ENCODE peak calls at places on chromosomes 2 and 18, in seven cellular contexts. A is NCI-H1436; H is activated CD8-positive, alpha-beta memory T cell treated with anti-CD3 and anti-CD28 coated beads for 24 hours; K is IMR-90; V is RKO; M is OCI-M1; X is naive thymus-derived CD4-positive, alpha-beta T cell. E is an unnamed sample.

GRCh38 chr18:80033181-80034067 is 810 bp upstream of the RBFA start:
- DNase-seq in K (peak), X (peak), A (no peak), H (peak), M (no peak), V (peak), E (peak)

GRCh38 chr18:77705301-77705700 is 455.7 kb downstream of the GALR1 start:
- DNase-seq in M (no peak), A (no peak), H (no peak), X (no peak), V (no peak), K (no peak), E (no peak)

GRCh38 chr2:238502088-238502810 is 75.5 kb downstream of the ASB1 start:
- DNase-seq in V (no peak), X (no peak), M (no peak), A (no peak), H (no peak), K (no peak), E (no peak)

GRCh38 chr2:174784316-174784715 is 20.0 kb upstream of the CHRNA1 start:
- DNase-seq in V (no peak), M (no peak), K (no peak), X (no peak), A (no peak), H (no peak), E (peak)

GRCh38 chr2:20135631-20136050 is 84.2 kb upstream of the LAPTM4A start:
- DNase-seq in X (no peak), K (peak), H (no peak), V (peak), A (peak), M (peak), E (peak)

GRCh38 chr2:6069354-6069753 is 377.2 kb downstream of the SOX11 start:
- DNase-seq in A (peak), K (peak), V (no peak), X (no peak), H (no peak), M (no peak), E (peak)

GRCh38 chr2:56191617-56192016 is 7.8 kb downstream of the CCDC85A start:
- DNase-seq in M (peak), H (no peak), V (peak), A (peak), K (peak), X (no peak), E (peak)

GRCh38 chr18:2846241-2846637 is 567 bp upstream of the EMILIN2 start:
- DNase-seq in K (peak), X (peak), V (no peak), H (peak), A (no peak), M (no peak), E (peak)